ENCODE peak calls at places on chromosomes 3 and 15, in seven cellular contexts. S, V, F, M, O, P and Y are unnamed samples.

GRCh38 chr3:159923961-159924360 is 64.7 kb upstream of the IL12A start:
- DNase-seq in S (no peak), V (no peak), P (no peak), M (no peak), O (no peak), F (no peak), Y (no peak)

GRCh38 chr3:37580237-37580636 is 281.4 kb upstream of the CTDSPL start:
- DNase-seq in O (no peak), V (no peak), F (no peak), P (no peak), M (no peak), S (no peak), Y (no peak)

GRCh38 chr3:49916686-49917085 is 12.9 kb downstream of the MON1A start:
- DNase-seq in O (no peak), M (no peak), V (no peak), S (no peak), F (no peak), P (no peak), Y (no peak)

GRCh38 chr15:59138243-59138642 is 33.3 kb downstream of the CCNB2 start:
- DNase-seq in S (peak), O (peak), M (peak), F (peak), V (peak), P (peak), Y (peak)

GRCh38 chr3:31815006-31815405 is 166.1 kb downstream of the OSBPL10 start:
- DNase-seq in O (no peak), M (no peak), F (no peak), V (no peak), S (no peak), P (no peak), Y (no peak)

GRCh38 chr3:185750702-185751101 is 74.1 kb downstream of the IGF2BP2 start:
- DNase-seq in V (no peak), M (no peak), S (no peak), F (no peak), P (no peak), O (no peak), Y (no peak)

GRCh38 chr3:131356006-131356405 is 25.6 kb upstream of the NUDT16 start:
- DNase-seq in V (no peak), S (no peak), O (no peak), M (no peak), F (no peak), P (no peak), Y (no peak)

GRCh38 chr15:40379853-40380252 is 2.7 kb upstream of the KNSTRN start:
- DNase-seq in V (no peak), M (no peak), S (no peak), F (no peak), O (peak), P (no peak), Y (no peak)

GRCh38 chr15:34241376-34242350 is 16.8 kb downstream of the EMC4 start:
- DNase-seq in F (peak), P (peak), M (peak), V (no peak), O (no peak), S (no peak), Y (no peak)

GRCh38 chr15:101503296-101503599 is 13.7 kb upstream of the PCSK6 start:
- DNase-seq in V (no peak), F (no peak), S (no peak), O (no peak), M (no peak), P (no peak), Y (no peak)

GRCh38 chr3:42128526-42128925 is 37.4 kb downstream of the TRAK1 start:
- DNase-seq in O (no peak), V (no peak), F (no peak), M (no peak), P (no peak), S (no peak), Y (no peak)

GRCh38 chr3:9778518-9779129 is 8.9 kb upstream of the CAMK1 start:
- DNase-seq in F (no peak), S (no peak), V (no peak), M (no peak), P (no peak), O (no peak), Y (no peak)

GRCh38 chr3:143433787-143434378 is 314.3 kb downstream of the CHST2 start:
- DNase-seq in S (no peak), M (peak), V (no peak), P (no peak), F (peak), O (peak), Y (no peak)

GRCh38 chr3:197830308-197830966 is 39.4 kb downstream of the LRCH3 start:
- DNase-seq in F (no peak), O (no peak), M (no peak), P (no peak), S (no peak), V (no peak), Y (no peak)

GRCh38 chr15:69666441-69666882 is 213.8 kb downstream of the RPLP1 start:
- DNase-seq in P (no peak), F (peak), S (no peak), M (peak), V (no peak), O (no peak), Y (no peak)

GRCh38 chr3:170768334-170768801 is 101.6 kb downstream of the RPL22L1 start:
- DNase-seq in M (no peak), O (no peak), F (no peak), S (no peak), V (no peak), P (no peak), Y (no peak)

GRCh38 chr15:93366387-93367100 is 277.5 kb upstream of the RGMA start:
- DNase-seq in P (no peak), M (no peak), F (no peak), O (no peak), S (no peak), V (no peak), Y (no peak)

GRCh38 chr3:169744332-169745054 is 20.4 kb downstream of the TERC start:
- DNase-seq in M (no peak), O (no peak), V (no peak), F (no peak), S (no peak), P (peak), Y (no peak)

GRCh38 chr15:98203872-98204660 is 243.6 kb downstream of the ARRDC4 start:
- DNase-seq in P (no peak), F (no peak), O (no peak), V (no peak), S (no peak), M (no peak), Y (no peak)

GRCh38 chr3:82281205-82281604 is 519.8 kb upstream of the GBE1 start:
- DNase-seq in S (no peak), V (no peak), F (no peak), P (no peak), O (no peak), M (no peak), Y (no peak)

GRCh38 chr15:94670436-94671034 is 439.2 kb downstream of the MCTP2 start:
- DNase-seq in M (peak), V (no peak), P (peak), O (peak), S (no peak), F (peak), Y (no peak)

GRCh38 chr15:94225616-94226015 is 5.7 kb upstream of the MCTP2 start:
- DNase-seq in P (no peak), M (no peak), O (no peak), V (no peak), F (no peak), S (no peak), Y (no peak)

GRCh38 chr15:67825880-67826716 is 789 bp downstream of the SKOR1 start:
- DNase-seq in M (no peak), F (no peak), V (no peak), O (no peak), P (no peak), S (no peak), Y (no peak)

GRCh38 chr3:139527287-139527686 is 12.3 kb downstream of the RBP1 start:
- DNase-seq in M (no peak), V (no peak), P (no peak), O (no peak), S (no peak), F (no peak), Y (no peak)

GRCh38 chr3:161057518-161057917 is 47.6 kb downstream of the B3GALNT1 start:
- DNase-seq in O (no peak), F (no peak), P (no peak), S (no peak), M (no peak), V (no peak), Y (no peak)

GRCh38 chr3:162130582-162130981 is 634.0 kb downstream of the OTOL1 start:
- DNase-seq in S (no peak), V (no peak), M (no peak), P (peak), F (no peak), O (no peak), Y (no peak)

GRCh38 chr3:50340404-50341329 is at the start of gene RASSF1:
- DNase-seq in O (no peak), S (peak), V (no peak), M (peak), P (no peak), F (peak), Y (no peak)

GRCh38 chr15:59247364-59247763 is 40.7 kb downstream of the LDHAL6B start:
- DNase-seq in O (no peak), M (no peak), S (peak), F (no peak), P (peak), V (peak), Y (peak)

GRCh38 chr3:39097716-39098472 is 9.5 kb downstream of the GORASP1 start:
- DNase-seq in V (no peak), M (no peak), S (no peak), P (no peak), O (no peak), F (no peak), Y (no peak)

GRCh38 chr3:138007898-138008297 is 2.1 kb upstream of the CLDN18 start:
- DNase-seq in V (no peak), P (no peak), F (no peak), O (no peak), S (no peak), M (no peak), Y (no peak)

GRCh38 chr3:159170436-159171003 is 368.7 kb downstream of the MFSD1 start:
- DNase-seq in O (no peak), P (no peak), S (no peak), M (no peak), V (no peak), F (no peak), Y (no peak)